ENCODE peak calls at places on chromosomes 2 and 18, in four cellular contexts. S is Peyer's patch, N is fibroblast of mammary gland, A is esophagus squamous epithelium. T is an unnamed sample.

GRCh38 chr2:240820607-240821428 is 799 bp upstream of the KIF1A start:
- DNase-seq in N (no peak), A (no peak), S (no peak), T (no peak)

GRCh38 chr18:58639751-58640427 is 11.0 kb upstream of the ALPK2 start:
- DNase-seq in N (peak), S (no peak), A (no peak), T (peak)

GRCh38 chr2:33136056-33136455 is 189.3 kb downstream of the LTBP1 start:
- DNase-seq in A (no peak), N (peak), S (no peak), T (peak)

GRCh38 chr2:114400890-114401289 is 41.6 kb upstream of the DPP10 start:
- DNase-seq in A (no peak), S (no peak), N (no peak), T (no peak)

GRCh38 chr2:195899226-195899625 is 169.4 kb downstream of the DNAH7 start:
- DNase-seq in S (no peak), N (peak), A (no peak), T (no peak)

GRCh38 chr2:65053199-65053598 is 3.0 kb upstream of the CEP68 start:
- DNase-seq in N (no peak), A (no peak), S (peak), T (no peak)

GRCh38 chr18:12308386-12309100 is 502 bp downstream of the TUBB6 start:
- DNase-seq in A (peak), N (peak), S (peak), T (peak)

GRCh38 chr18:75358928-75359327 is 68.6 kb downstream of the SMIM21 start:
- DNase-seq in N (peak), S (no peak), A (no peak), T (no peak)

GRCh38 chr2:171921970-171922229 is 361 bp upstream of the HAT1 start:
- DNase-seq in N (no peak), A (no peak), S (no peak), T (no peak)
- H3K4me3 ChIP-seq in N (peak), A (peak), S (peak), T (peak)

GRCh38 chr2:74149249-74149530 is 1.5 kb upstream of the BOLA3 start:
- DNase-seq in A (no peak), N (no peak), S (no peak), T (no peak)
- H3K4me3 ChIP-seq in A (no peak), N (no peak), S (no peak), T (no peak)

GRCh38 chr2:75562513-75562864 is 1.8 kb upstream of the EVA1A start:
- DNase-seq in N (no peak), A (no peak), S (no peak), T (no peak)

GRCh38 chr2:75561566-75562512 is 1.1 kb upstream of the EVA1A start:
- DNase-seq in S (no peak), N (peak), A (no peak), T (peak)

GRCh38 chr2:75559633-75560021 is 1.1 kb downstream of the EVA1A start:
- DNase-seq in A (no peak), S (no peak), N (no peak), T (no peak)

GRCh38 chr2:75560022-75560767 is 544 bp downstream of the EVA1A start:
- DNase-seq in N (peak), S (no peak), A (no peak), T (peak)

GRCh38 chr2:75560768-75561565 is at the start of gene EVA1A:
- DNase-seq in A (no peak), N (peak), S (no peak), T (peak)
- H3K4me3 ChIP-seq in A (peak), N (peak), S (peak), T (peak)

DNA sequence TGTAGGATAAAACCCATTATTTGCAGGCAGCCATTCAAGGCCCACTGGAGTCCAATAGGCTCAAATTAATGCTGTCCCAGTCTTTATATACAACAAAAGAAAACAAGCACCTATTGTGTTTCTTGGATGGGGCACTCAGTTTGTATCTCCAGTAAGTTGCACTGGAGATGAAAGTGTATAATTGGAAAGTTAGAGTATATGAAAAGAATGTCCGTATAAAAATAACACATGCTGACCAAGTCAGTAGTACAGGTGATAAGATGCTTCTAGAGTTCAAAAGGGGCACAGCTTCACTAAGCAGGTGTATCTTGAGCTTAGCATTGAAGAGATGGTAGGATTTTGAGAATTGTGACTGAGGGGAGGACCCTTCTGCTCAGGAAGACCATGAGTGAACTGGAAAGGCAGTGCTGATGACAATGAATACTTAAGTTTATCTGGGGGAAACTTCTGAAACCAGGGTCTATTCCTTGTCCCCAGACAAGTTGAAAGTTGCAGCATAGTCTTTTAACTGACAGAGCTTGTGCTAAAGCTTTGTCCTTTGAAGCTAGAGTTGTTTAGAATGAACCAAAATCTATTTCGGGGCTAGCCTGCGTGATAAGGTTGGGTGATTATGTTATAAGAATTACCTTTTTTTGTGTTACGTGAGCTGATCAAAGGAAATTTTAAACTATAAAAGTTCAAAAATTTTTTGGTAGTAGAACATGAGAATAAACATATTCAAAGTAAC is 15.2 kb downstream of the LCLAT1 start:
- DNase-seq in A (no peak), N (no peak), S (no peak), T (no peak)
- H3K4me3 ChIP-seq in A (no peak), N (no peak), S (no peak), T (no peak)

T was measured in cardiac fibroblast.